ENCODE peak calls at places on chromosome 15, in seven cellular contexts. One of them, this sample, is unnamed.

GRCh38 chr15:83733206-83733605 is 79.3 kb downstream of the ADAMTSL3 start:
- DNase-seq in IMR-90: peak; percentile 6
- DNase-seq in right atrium auricular region: no peak
- DNase-seq in brain microvascular endothelial cell: peak; percentile 64
- DNase-seq in H9: no peak
- DNase-seq in pancreas: no peak
- DNase-seq in endodermal cell: peak; percentile 57
- DNase-seq in this sample: peak; percentile 30

GRCh38 chr15:85649372-85649771 is 145.4 kb downstream of the KLHL25 start:
- DNase-seq in endodermal cell: no peak
- DNase-seq in pancreas: no peak
- DNase-seq in right atrium auricular region: no peak
- DNase-seq in IMR-90: peak; percentile 90
- DNase-seq in brain microvascular endothelial cell: peak; percentile 86
- DNase-seq in H9: no peak
- DNase-seq in this sample: peak; percentile 12

GRCh38 chr15:78329625-78330024 is 10.5 kb upstream of the CRABP1 start:
- DNase-seq in H9: no peak
- DNase-seq in IMR-90: peak; percentile 17
- DNase-seq in right atrium auricular region: no peak
- DNase-seq in pancreas: no peak
- DNase-seq in endodermal cell: no peak
- DNase-seq in brain microvascular endothelial cell: no peak
- DNase-seq in this sample: no peak

GRCh38 chr15:58447244-58448010 is 15.6 kb downstream of the LIPC start:
- DNase-seq in endodermal cell: no peak
- DNase-seq in brain microvascular endothelial cell: peak; percentile 94
- DNase-seq in H9: no peak
- DNase-seq in IMR-90: peak; percentile 72
- DNase-seq in pancreas: no peak
- DNase-seq in right atrium auricular region: no peak
- DNase-seq in this sample: peak; percentile 11

GRCh38 chr15:20349774-20350498 is 191.7 kb downstream of the GOLGA6L6 start:
- DNase-seq in brain microvascular endothelial cell: no peak
- DNase-seq in H9: peak; percentile 27
- DNase-seq in pancreas: peak; percentile 29
- DNase-seq in IMR-90: no peak
- DNase-seq in right atrium auricular region: no peak
- DNase-seq in endodermal cell: no peak
- DNase-seq in this sample: no peak

GRCh38 chr15:82093325-82093724 is 47.5 kb upstream of the MEX3B start:
- DNase-seq in brain microvascular endothelial cell: no peak
- DNase-seq in right atrium auricular region: no peak
- DNase-seq in IMR-90: no peak
- DNase-seq in H9: no peak
- DNase-seq in pancreas: no peak
- DNase-seq in endodermal cell: no peak
- DNase-seq in this sample: no peak

GRCh38 chr15:80530737-80531365 is 126.7 kb downstream of the ARNT2 start:
- DNase-seq in H9: no peak
- DNase-seq in right atrium auricular region: no peak
- DNase-seq in brain microvascular endothelial cell: no peak
- DNase-seq in pancreas: no peak
- DNase-seq in IMR-90: peak; percentile 43
- DNase-seq in endodermal cell: no peak
- DNase-seq in this sample: no peak

GRCh38 chr15:91625506-91625905 is 228.0 kb upstream of the SLCO3A1 start:
- DNase-seq in brain microvascular endothelial cell: no peak
- DNase-seq in pancreas: no peak
- DNase-seq in H9: no peak
- DNase-seq in endodermal cell: no peak
- DNase-seq in IMR-90: no peak
- DNase-seq in right atrium auricular region: no peak
- DNase-seq in this sample: no peak

GRCh38 chr15:74482661-74483060 is 21.7 kb upstream of the UBL7 start:
- DNase-seq in endodermal cell: peak; percentile 75
- DNase-seq in brain microvascular endothelial cell: peak; percentile 1
- DNase-seq in IMR-90: no peak
- DNase-seq in pancreas: no peak
- DNase-seq in H9: peak; percentile 66
- DNase-seq in right atrium auricular region: no peak
- DNase-seq in this sample: no peak

GRCh38 chr15:30990451-30991300 is 752 bp downstream of the MTMR10 start:
- DNase-seq in IMR-90: peak; percentile 22
- DNase-seq in H9: no peak
- DNase-seq in pancreas: no peak
- DNase-seq in brain microvascular endothelial cell: no peak
- DNase-seq in endodermal cell: no peak
- DNase-seq in right atrium auricular region: no peak
- DNase-seq in this sample: peak; percentile 57

GRCh38 chr15:59224474-59224873 is 17.8 kb downstream of the LDHAL6B start:
- DNase-seq in endodermal cell: no peak
- DNase-seq in pancreas: no peak
- DNase-seq in IMR-90: no peak
- DNase-seq in right atrium auricular region: no peak
- DNase-seq in H9: no peak
- DNase-seq in brain microvascular endothelial cell: peak; percentile 18
- DNase-seq in this sample: no peak

GRCh38 chr15:40737048-40737447 is 18.0 kb downstream of the RMDN3 start:
- DNase-seq in pancreas: no peak
- DNase-seq in H9: no peak
- DNase-seq in brain microvascular endothelial cell: no peak
- DNase-seq in right atrium auricular region: no peak
- DNase-seq in endodermal cell: no peak
- DNase-seq in IMR-90: peak; percentile 13
- DNase-seq in this sample: no peak

GRCh38 chr15:41564286-41564959 is 5.4 kb downstream of the TYRO3 start:
- DNase-seq in brain microvascular endothelial cell: no peak
- DNase-seq in right atrium auricular region: no peak
- DNase-seq in IMR-90: no peak
- DNase-seq in pancreas: no peak
- DNase-seq in endodermal cell: peak; percentile 84
- DNase-seq in H9: peak; percentile 84
- DNase-seq in this sample: no peak

GRCh38 chr15:25597576-25597975 is 158.8 kb upstream of the UBE3A start:
- DNase-seq in H9: no peak
- DNase-seq in endodermal cell: no peak
- DNase-seq in pancreas: no peak
- DNase-seq in right atrium auricular region: no peak
- DNase-seq in brain microvascular endothelial cell: no peak
- DNase-seq in IMR-90: no peak
- DNase-seq in this sample: no peak

GRCh38 chr15:39579487-39580116 is 1.3 kb upstream of the THBS1 start:
- DNase-seq in endodermal cell: peak; percentile 95
- DNase-seq in right atrium auricular region: peak; percentile 90
- DNase-seq in IMR-90: peak; percentile 98
- DNase-seq in brain microvascular endothelial cell: peak; percentile 90
- DNase-seq in pancreas: peak; percentile 54
- DNase-seq in H9: peak; percentile 90
- DNase-seq in this sample: peak; percentile 27

GRCh38 chr15:63605816-63606215 is 8.6 kb downstream of the FBXL22 start:
- DNase-seq in pancreas: no peak
- DNase-seq in right atrium auricular region: no peak
- DNase-seq in endodermal cell: no peak
- DNase-seq in brain microvascular endothelial cell: no peak
- DNase-seq in IMR-90: no peak
- DNase-seq in H9: no peak
- DNase-seq in this sample: no peak

GRCh38 chr15:85616549-85616948 is 178.2 kb downstream of the KLHL25 start:
- DNase-seq in pancreas: no peak
- DNase-seq in H9: no peak
- DNase-seq in brain microvascular endothelial cell: no peak
- DNase-seq in endodermal cell: no peak
- DNase-seq in IMR-90: no peak
- DNase-seq in right atrium auricular region: no peak
- DNase-seq in this sample: no peak

GRCh38 chr15:31049682-31050606 is 51.6 kb downstream of the TRPM1 start:
- DNase-seq in brain microvascular endothelial cell: no peak
- DNase-seq in IMR-90: no peak
- DNase-seq in pancreas: no peak
- DNase-seq in right atrium auricular region: no peak
- DNase-seq in endodermal cell: no peak
- DNase-seq in H9: no peak
- DNase-seq in this sample: no peak

GRCh38 chr15:63380828-63381282 is 791 bp downstream of the CA12 start:
- DNase-seq in IMR-90: no peak
- DNase-seq in brain microvascular endothelial cell: no peak
- DNase-seq in endodermal cell: no peak
- DNase-seq in pancreas: no peak
- DNase-seq in H9: no peak
- DNase-seq in right atrium auricular region: no peak
- DNase-seq in this sample: no peak

GRCh38 chr15:98896002-98896721 is 111.4 kb downstream of the PGPEP1L start:
- DNase-seq in right atrium auricular region: no peak
- DNase-seq in H9: no peak
- DNase-seq in IMR-90: peak; percentile 91
- DNase-seq in pancreas: no peak
- DNase-seq in endodermal cell: no peak
- DNase-seq in brain microvascular endothelial cell: peak; percentile 89
- DNase-seq in this sample: no peak

GRCh38 chr15:69805248-69805953 is 292.3 kb downstream of the TLE3 start:
- DNase-seq in right atrium auricular region: no peak
- DNase-seq in pancreas: no peak
- DNase-seq in H9: no peak
- DNase-seq in brain microvascular endothelial cell: no peak
- DNase-seq in IMR-90: no peak
- DNase-seq in endodermal cell: no peak
- DNase-seq in this sample: no peak

GRCh38 chr15:78179286-78179840 is 30.2 kb downstream of the IDH3A start:
- DNase-seq in H9: no peak
- DNase-seq in IMR-90: no peak
- DNase-seq in pancreas: no peak
- DNase-seq in brain microvascular endothelial cell: no peak
- DNase-seq in right atrium auricular region: no peak
- DNase-seq in endodermal cell: no peak
- DNase-seq in this sample: no peak

GRCh38 chr15:72796515-72797337 is 13.2 kb upstream of the ADPGK start:
- DNase-seq in IMR-90: peak; percentile 16
- DNase-seq in H9: peak; percentile 69
- DNase-seq in brain microvascular endothelial cell: no peak
- DNase-seq in endodermal cell: peak; percentile 84
- DNase-seq in pancreas: peak; percentile 76
- DNase-seq in right atrium auricular region: no peak
- DNase-seq in this sample: peak; percentile 71
- H3K27ac ChIP-seq in IMR-90: no peak overlapping the region
- H3K27ac ChIP-seq in H9: no peak overlapping the region
- H3K27ac ChIP-seq in brain microvascular endothelial cell: no peak overlapping the region
- H3K27ac ChIP-seq in endodermal cell: no peak overlapping the region
- H3K27ac ChIP-seq in pancreas: no peak overlapping the region
- H3K27ac ChIP-seq in right atrium auricular region: no peak overlapping the region
- H3K27ac ChIP-seq in this sample: no peak overlapping the region

GRCh38 chr15:93382196-93382820 is 293.3 kb upstream of the RGMA start:
- DNase-seq in pancreas: peak; percentile 62
- DNase-seq in endodermal cell: no peak
- DNase-seq in brain microvascular endothelial cell: no peak
- DNase-seq in right atrium auricular region: no peak
- DNase-seq in IMR-90: no peak
- DNase-seq in H9: no peak
- DNase-seq in this sample: no peak
- H3K27me3 ChIP-seq in pancreas: no peaks in the 10 kb centered on the region
- H3K27me3 ChIP-seq in endodermal cell: no peaks in the 10 kb centered on the region
- H3K27me3 ChIP-seq in brain microvascular endothelial cell: no peaks in the 10 kb centered on the region
- H3K27me3 ChIP-seq in right atrium auricular region: no peaks in the 10 kb centered on the region
- H3K27me3 ChIP-seq in IMR-90: no peaks in the 10 kb centered on the region
- H3K27me3 ChIP-seq in H9: no peaks in the 10 kb centered on the region
- H3K27me3 ChIP-seq in this sample: no peaks in the 10 kb centered on the region

GRCh38 chr15:38215707-38216106 is 36.9 kb upstream of the SPRED1 start:
- DNase-seq in endodermal cell: no peak
- DNase-seq in brain microvascular endothelial cell: peak; percentile 48
- DNase-seq in pancreas: no peak
- DNase-seq in IMR-90: no peak
- DNase-seq in right atrium auricular region: no peak
- DNase-seq in H9: no peak
- DNase-seq in this sample: no peak
- H3K27ac ChIP-seq in endodermal cell: no peak overlapping the region
- H3K27ac ChIP-seq in brain microvascular endothelial cell: peak overlapping the region; percentile 31
- H3K27ac ChIP-seq in pancreas: no peak overlapping the region
- H3K27ac ChIP-seq in IMR-90: no peak overlapping the region
- H3K27ac ChIP-seq in right atrium auricular region: no peak overlapping the region
- H3K27ac ChIP-seq in H9: no peak overlapping the region
- H3K27ac ChIP-seq in this sample: no peak overlapping the region

DNA sequence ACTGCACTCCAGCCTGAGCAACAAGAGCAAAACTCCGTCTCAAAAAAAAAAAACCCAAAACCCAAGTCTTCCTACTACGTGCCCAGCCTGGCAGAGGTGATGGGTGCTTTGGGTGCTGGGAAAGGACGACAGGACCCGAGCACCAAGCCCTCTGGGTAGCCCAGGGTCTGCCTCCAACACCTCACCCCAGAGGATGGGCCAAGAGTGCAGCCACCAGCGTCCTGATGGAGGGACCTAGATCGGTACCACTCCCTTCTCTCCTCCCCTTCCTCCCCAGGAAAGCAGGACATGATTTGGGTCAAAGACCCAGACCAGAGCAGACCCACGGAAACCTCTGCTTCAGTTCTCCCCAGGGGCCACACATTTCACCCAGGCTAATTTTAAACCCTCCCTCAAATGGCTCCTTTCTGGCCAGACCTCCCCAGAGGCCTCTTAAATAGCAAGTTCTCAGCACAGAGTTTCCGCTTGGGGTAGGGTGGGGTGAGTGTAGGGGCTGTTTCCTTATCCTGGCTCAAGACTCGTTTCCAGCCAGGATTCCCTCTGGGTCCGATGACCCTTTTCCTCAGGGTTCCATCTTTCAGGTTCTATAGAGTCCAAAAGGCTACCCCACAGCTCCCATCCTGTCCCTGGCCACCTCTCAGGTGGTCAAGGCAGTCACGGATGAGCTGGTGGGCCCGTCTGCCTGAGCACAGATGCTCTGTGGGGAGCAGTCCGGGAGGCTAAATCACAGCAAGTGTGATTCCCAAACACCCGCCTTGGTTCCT is 20.5 kb downstream of the RBPMS2 start:
- DNase-seq in brain microvascular endothelial cell: no peak
- DNase-seq in H9: no peak
- DNase-seq in right atrium auricular region: no peak
- DNase-seq in pancreas: no peak
- DNase-seq in IMR-90: no peak
- DNase-seq in endodermal cell: no peak
- DNase-seq in this sample: no peak
- H3K27me3 ChIP-seq in brain microvascular endothelial cell: no peaks in the 10 kb centered on the region
- H3K27me3 ChIP-seq in H9: no peaks in the 10 kb centered on the region
- H3K27me3 ChIP-seq in right atrium auricular region: no peaks in the 10 kb centered on the region
- H3K27me3 ChIP-seq in pancreas: no peaks in the 10 kb centered on the region
- H3K27me3 ChIP-seq in IMR-90: no peaks in the 10 kb centered on the region
- H3K27me3 ChIP-seq in endodermal cell: no peaks in the 10 kb centered on the region
- H3K27me3 ChIP-seq in this sample: no peaks in the 10 kb centered on the region

This sample was measured in A673.